ENCODE peak calls at places on chromosomes 3 and 15, in eight cellular contexts. P is cardiac fibroblast; X is aorta; U is NCI-H446; I is CD8-positive, alpha-beta memory T cell; T is activated CD4-positive, CD25-positive, alpha-beta regulatory T cell; H is dorsolateral prefrontal cortex; R is activated CD4-positive, alpha-beta T cell treated with anti-CD3 and anti-CD28 coated beads for 24 hours. F is an unnamed sample.

GRCh38 chr3:9809239-9809614 is 835 bp upstream of the TTLL3 start:
- DNase-seq in I (no peak), P (no peak), R (no peak), U (no peak), X (peak; percentile 51), H (no peak), T (no peak), F (no peak)

GRCh38 chr3:79872483-79872882 is 104.7 kb upstream of the ROBO1 start:
- DNase-seq in U (no peak), R (no peak), P (peak; percentile 73), H (no peak), T (no peak), X (no peak), I (no peak), F (no peak)

GRCh38 chr15:74917676-74918075 is 11.0 kb upstream of the FAM219B start:
- DNase-seq in H (no peak), U (no peak), R (no peak), I (no peak), X (no peak), T (no peak), P (no peak), F (no peak)

GRCh38 chr3:150114873-150115570 is 144.3 kb upstream of the PFN2 start:
- DNase-seq in T (no peak), U (no peak), P (peak; percentile 26), H (no peak), I (no peak), X (no peak), R (no peak), F (no peak)

GRCh38 chr3:78140866-78141658 is 1101.2 kb downstream of the ROBO2 start:
- DNase-seq in H (no peak), X (no peak), R (no peak), U (no peak), I (no peak), P (peak; percentile 27), T (no peak), F (no peak)

GRCh38 chr3:53880396-53881345 is 1.3 kb downstream of the ACTR8 start:
- DNase-seq in R (no peak), H (no peak), T (no peak), X (no peak), I (no peak), P (peak; percentile 33), U (no peak), F (no peak)

GRCh38 chr3:126525091-126525852 is 1.3 kb downstream of the CHST13 start:
- DNase-seq in H (peak; percentile 37), U (no peak), P (no peak), T (no peak), R (no peak), X (peak; percentile 68), I (no peak), F (peak; percentile 24)

GRCh38 chr3:13852638-13853009 is 27.2 kb downstream of the WNT7A start:
- DNase-seq in R (no peak), P (no peak), H (no peak), T (no peak), I (no peak), U (no peak), X (peak; percentile 23), F (no peak)

GRCh38 chr15:70748281-70748747 is 15.0 kb downstream of the UACA start:
- DNase-seq in T (no peak), X (peak; percentile 93), I (no peak), H (no peak), R (no peak), U (no peak), P (no peak), F (peak; percentile 79)

GRCh38 chr15:71746719-71747118 is 63.6 kb upstream of the NR2E3 start:
- DNase-seq in U (no peak), P (no peak), H (no peak), T (no peak), R (no peak), I (no peak), X (no peak), F (no peak)

GRCh38 chr3:6264906-6265305 is 596.0 kb upstream of the GRM7 start:
- DNase-seq in X (no peak), T (no peak), P (no peak), H (no peak), U (no peak), R (no peak), I (no peak), F (no peak)

GRCh38 chr3:184506579-184506978 is 55.0 kb upstream of the EPHB3 start:
- DNase-seq in X (no peak), R (no peak), U (no peak), I (no peak), H (no peak), P (no peak), T (no peak), F (no peak)

GRCh38 chr3:52704611-52705437 is 767 bp downstream of the GLT8D1 start:
- DNase-seq in R (no peak), U (no peak), T (no peak), X (no peak), I (no peak), P (peak; percentile 26), H (no peak), F (no peak)

GRCh38 chr15:36844453-36845094 is 255.8 kb downstream of the MEIS2 start:
- DNase-seq in P (peak; percentile 26), X (no peak), I (no peak), H (no peak), R (no peak), U (peak; percentile 9), T (no peak), F (no peak)

GRCh38 chr3:59877263-59877662 is 827.4 kb upstream of the CFAP20DC start:
- DNase-seq in R (no peak), X (no peak), U (no peak), H (no peak), I (no peak), P (no peak), T (no peak), F (no peak)

GRCh38 chr3:8579101-8579500 is 65.5 kb downstream of the SSUH2 start:
- DNase-seq in U (no peak), T (no peak), P (peak; percentile 20), R (no peak), I (no peak), H (no peak), X (no peak), F (no peak)

GRCh38 chr15:62622775-62623174 is 419.8 kb upstream of the TPM1 start:
- DNase-seq in T (no peak), P (no peak), R (no peak), U (no peak), X (no peak), I (no peak), H (no peak), F (no peak)

GRCh38 chr15:29774900-29775299 is 47.4 kb downstream of the TJP1 start:
- DNase-seq in P (peak; percentile 42), U (no peak), T (no peak), X (no peak), I (no peak), H (no peak), R (no peak), F (no peak)

GRCh38 chr3:42214064-42214463 is 51.9 kb downstream of the CCK start:
- DNase-seq in T (no peak), X (no peak), H (no peak), P (no peak), I (no peak), R (no peak), U (no peak), F (no peak)

GRCh38 chr3:145094355-145094941 is 1066.5 kb downstream of the PLOD2 start:
- DNase-seq in H (no peak), R (no peak), U (peak; percentile 19), P (peak; percentile 76), T (no peak), X (no peak), I (no peak), F (no peak)

GRCh38 chr3:135125171-135125801 is 330.2 kb downstream of the EPHB1 start:
- DNase-seq in H (no peak), P (peak; percentile 4), X (no peak), U (no peak), R (no peak), I (no peak), T (no peak), F (no peak)

GRCh38 chr3:154164387-154164786 is 43.2 kb downstream of the ARHGEF26 start:
- DNase-seq in X (no peak), H (no peak), R (no peak), T (no peak), I (no peak), P (no peak), U (no peak), F (no peak)

GRCh38 chr3:43082457-43082856 is 23.4 kb downstream of the POMGNT2 start:
- DNase-seq in U (no peak), P (no peak), I (no peak), H (no peak), R (no peak), X (no peak), T (no peak), F (no peak)

GRCh38 chr3:56801597-56802410 is at the start of gene ARHGEF3:
- DNase-seq in R (peak; percentile 81), U (peak; percentile 36), X (peak; percentile 95), H (peak; percentile 86), P (peak; percentile 82), T (peak; percentile 73), I (peak; percentile 85), F (peak; percentile 91)

GRCh38 chr3:184564685-184565385 is 3.2 kb downstream of the EPHB3 start:
- DNase-seq in R (no peak), I (no peak), P (no peak), X (no peak), U (no peak), T (no peak), H (no peak), F (no peak)

GRCh38 chr3:171809513-171810277 is 588 bp downstream of the PLD1 start:
- DNase-seq in T (no peak), U (peak; percentile 50), H (peak; percentile 65), I (peak; percentile 40), X (peak; percentile 97), P (peak; percentile 97), R (peak; percentile 25), F (peak; percentile 93)

GRCh38 chr3:73298243-73299183 is 237.1 kb downstream of the EBLN2 start:
- DNase-seq in X (no peak), U (no peak), P (no peak), R (no peak), T (no peak), I (no peak), H (no peak), F (no peak)

GRCh38 chr15:74290645-74291044 is 54.5 kb downstream of the CCDC33 start:
- DNase-seq in H (no peak), P (no peak), X (no peak), T (no peak), U (no peak), I (no peak), R (no peak), F (no peak)

F was measured in Right ventricle myocardium superior.